ENCODE peak calls at places on chromosomes 5 and 9, in four cellular contexts. P, Y, A and Z are unnamed samples.

GRCh38 chr5:143102414-143102813 is 301.1 kb downstream of the NR3C1 start:
- DNase-seq in A (no peak), Y (peak), P (no peak), Z (no peak)

GRCh38 chr9:78971505-78971904 is 600.3 kb upstream of the TLE4 start:
- DNase-seq in P (no peak), A (no peak), Y (no peak), Z (no peak)

GRCh38 chr9:36415822-36416515 is 15.9 kb upstream of the RNF38 start:
- DNase-seq in A (no peak), P (no peak), Y (no peak), Z (no peak)

GRCh38 chr9:78958887-78959286 is 612.9 kb upstream of the TLE4 start:
- DNase-seq in A (no peak), P (no peak), Y (no peak), Z (no peak)

GRCh38 chr5:76657683-76658311 is 34.6 kb upstream of the F2RL2 start:
- DNase-seq in P (no peak), A (no peak), Y (no peak), Z (no peak)

GRCh38 chr5:111133436-111133751 is 41.2 kb downstream of the WDR36 start:
- DNase-seq in Y (no peak), A (no peak), P (no peak), Z (no peak)

GRCh38 chr9:8224381-8224791 is 424.8 kb upstream of the DMAC1 start:
- DNase-seq in A (no peak), Y (no peak), P (no peak), Z (no peak)

GRCh38 chr9:6680797-6681146 is 35.2 kb upstream of the GLDC start:
- DNase-seq in Y (no peak), P (no peak), A (peak), Z (peak)

GRCh38 chr9:17005085-17005484 is 129.8 kb upstream of the CNTLN start:
- DNase-seq in A (no peak), Y (no peak), P (peak), Z (peak)

GRCh38 chr5:125559296-125559695 is 812.9 kb upstream of the ZNF608 start:
- DNase-seq in P (no peak), A (peak), Y (no peak), Z (no peak)

GRCh38 chr9:109349431-109349846 is 28.6 kb upstream of the EPB41L4B start:
- DNase-seq in A (peak), Y (no peak), P (no peak), Z (no peak)

GRCh38 chr5:147317978-147318684 is 83.3 kb downstream of the STK32A start:
- DNase-seq in P (no peak), Y (no peak), A (no peak), Z (no peak)

GRCh38 chr9:69466151-69466550 is 141.1 kb downstream of the ENTREP1 start:
- DNase-seq in Y (no peak), A (no peak), P (no peak), Z (no peak)

GRCh38 chr9:113640418-113640817 is 176.9 kb downstream of the RGS3 start:
- DNase-seq in P (no peak), A (no peak), Y (peak), Z (no peak)

GRCh38 chr9:92100237-92100911 is 14.8 kb downstream of the SPTLC1 start:
- DNase-seq in P (no peak), A (no peak), Y (no peak), Z (no peak)

GRCh38 chr5:103674739-103675138 is 112.2 kb upstream of the NUDT12 start:
- DNase-seq in A (no peak), Y (no peak), P (no peak), Z (no peak)

GRCh38 chr5:35129921-35130485 is 82.3 kb upstream of the AGXT2 start:
- DNase-seq in A (no peak), P (no peak), Y (no peak), Z (no peak)

GRCh38 chr5:97986069-97986468 is 787.4 kb upstream of the RGMB start:
- DNase-seq in Y (no peak), P (no peak), A (no peak), Z (no peak)

GRCh38 chr5:81904166-81904565 is 67.7 kb upstream of the ATG10 start:
- DNase-seq in P (no peak), Y (no peak), A (no peak), Z (no peak)

GRCh38 chr9:28435456-28435855 is 862.2 kb upstream of the C9orf72 start:
- DNase-seq in Y (no peak), P (no peak), A (no peak), Z (no peak)

GRCh38 chr9:98087420-98088354 is 31.2 kb downstream of the NANS start:
- DNase-seq in A (peak), P (peak), Y (peak), Z (no peak)

GRCh38 chr9:129259373-129259772 is 81.3 kb upstream of the IER5L start:
- DNase-seq in A (no peak), Y (no peak), P (no peak), Z (no peak)

GRCh38 chr5:32443145-32443540 is 1.4 kb downstream of the ZFR start:
- DNase-seq in P (no peak), Y (no peak), A (no peak), Z (no peak)

GRCh38 chr5:178460598-178461425 is 129.4 kb downstream of the COL23A1 start:
- DNase-seq in P (peak), A (peak), Y (peak), Z (peak)

GRCh38 chr9:21801683-21802417 is 586 bp upstream of the MTAP start:
- DNase-seq in Y (peak), A (peak), P (peak), Z (peak)
- H3K4me3 ChIP-seq in Y (peak), A (no peak), P (peak), Z (peak)

GRCh38 chr5:321233-321725 is at the start of gene AHRR:
- DNase-seq in Y (peak), P (no peak), A (peak), Z (no peak)
- H3K27ac ChIP-seq in Y (no peak), P (no peak), A (no peak), Z (no peak)

GRCh38 chr5:93580387-93581100 is 475 bp downstream of the NR2F1-AS1 start:
- DNase-seq in P (no peak), Y (no peak), A (no peak), Z (no peak)

GRCh38 chr5:93578813-93579560 is 2.0 kb downstream of the NR2F1-AS1 start:
- DNase-seq in A (peak), P (no peak), Y (no peak), Z (peak)

GRCh38 chr5:93577807-93578178 is 3.2 kb downstream of the NR2F1-AS1 start:
- DNase-seq in Y (no peak), A (no peak), P (no peak), Z (no peak)

GRCh38 chr5:93578179-93578812 is 2.7 kb downstream of the NR2F1-AS1 start:
- DNase-seq in A (peak), P (no peak), Y (no peak), Z (peak)

DNA sequence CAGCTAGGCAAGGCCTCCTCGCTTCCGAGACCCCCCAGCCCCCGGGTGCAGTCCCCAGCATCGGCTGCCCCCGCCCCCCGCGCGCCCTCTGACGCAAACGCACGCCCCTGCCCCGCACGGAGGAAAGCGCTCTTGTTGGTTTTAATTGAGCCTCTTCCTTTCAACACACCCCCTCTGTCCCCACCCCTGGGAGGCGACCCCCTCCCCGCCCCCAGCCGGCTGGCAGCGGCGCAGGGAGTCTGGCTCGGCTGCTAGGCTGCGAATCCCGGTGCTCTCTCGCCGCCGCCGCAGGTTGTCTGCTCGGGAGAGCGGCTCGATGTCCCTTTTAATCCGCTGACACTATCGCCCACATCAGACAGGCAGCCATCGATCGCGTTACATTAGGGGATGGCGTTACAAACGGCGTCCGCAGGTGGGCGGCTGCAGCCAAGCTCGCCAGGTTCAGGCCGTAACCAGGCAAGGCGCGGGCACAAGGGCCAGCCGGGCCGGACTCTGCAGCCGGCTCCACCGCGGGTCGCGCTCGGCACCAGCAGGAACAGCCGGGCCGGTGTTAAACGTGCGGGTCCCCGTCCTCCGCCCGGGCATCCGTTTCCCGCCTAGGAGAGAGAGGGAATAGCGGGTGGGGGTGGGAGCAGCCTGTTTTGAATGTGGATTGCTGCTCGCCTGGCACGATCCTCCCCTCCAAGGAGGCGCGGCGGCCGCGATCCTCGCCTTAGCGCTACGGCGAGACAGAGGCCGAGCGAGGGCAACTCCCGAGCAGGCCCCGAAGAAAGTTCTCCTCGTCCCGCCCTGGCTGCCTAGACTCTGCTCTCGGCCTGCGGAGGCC is 1.2 kb downstream of the NR2F1-AS1 start:
- DNase-seq in Y (no peak), P (no peak), A (peak), Z (peak)
- H3K4me3 ChIP-seq in Y (peak), P (peak), A (peak), Z (peak)

DNA sequence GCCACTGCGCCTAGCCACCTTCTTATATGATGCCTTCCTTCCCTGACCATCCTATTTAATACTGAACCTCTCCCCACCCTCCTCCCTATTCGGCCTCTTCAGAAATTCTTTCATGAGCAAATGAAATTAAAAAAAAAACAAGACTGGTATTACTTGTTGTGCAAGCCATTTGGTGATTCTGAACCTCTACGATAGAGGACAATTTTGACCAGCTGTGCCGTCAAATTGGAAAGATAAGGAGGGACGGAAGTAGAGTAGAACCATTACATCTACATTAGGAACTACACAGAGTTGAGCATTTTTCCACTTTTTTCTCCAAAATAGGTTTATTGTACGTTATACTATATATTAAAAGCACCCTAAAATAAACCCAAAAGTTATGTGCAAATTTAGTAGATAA is 2.9 kb downstream of the DHX29 start:
- DNase-seq in P (no peak), A (no peak), Y (no peak), Z (no peak)
- H3K27ac ChIP-seq in P (no peak), A (no peak), Y (no peak), Z (no peak)

DNA sequence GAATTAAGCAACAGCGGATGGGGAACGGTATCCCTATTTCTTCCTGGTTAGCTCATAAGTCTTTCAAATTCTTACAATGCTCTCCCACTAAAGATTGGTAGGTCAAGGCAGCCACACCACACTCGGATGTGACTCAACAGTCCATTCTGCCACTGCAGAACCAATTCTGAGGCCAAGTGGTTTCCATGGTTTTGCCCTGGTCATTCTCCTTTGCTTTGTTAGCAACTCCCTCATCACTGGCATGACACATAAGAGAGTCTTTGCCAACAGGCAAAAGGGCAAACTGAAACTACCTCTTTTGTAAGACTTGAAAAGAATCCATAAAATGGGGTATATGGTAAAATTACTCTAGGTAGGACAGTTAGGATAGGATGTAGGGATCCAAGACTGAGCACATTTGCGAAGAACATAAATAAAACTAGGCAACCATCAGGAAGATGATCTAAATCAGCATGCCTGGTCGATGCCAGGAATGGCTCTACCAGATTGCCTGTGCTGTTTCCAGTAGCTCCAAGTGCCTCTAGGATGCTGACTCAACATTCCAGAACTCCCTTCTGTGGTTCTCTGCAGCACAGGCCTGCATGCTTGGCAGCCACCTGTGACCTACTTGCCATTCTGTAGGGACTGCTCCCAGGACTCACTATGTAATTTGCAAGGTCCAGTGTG is 105.4 kb downstream of the DCP2 start:
- DNase-seq in A (no peak), Y (no peak), P (no peak), Z (no peak)
- H3K4me3 ChIP-seq in A (no peak), Y (no peak), P (no peak), Z (no peak)